ENCODE peak calls at places on chromosomes 3 and 15, in five cellular contexts. O is tibial artery, S is sigmoid colon, B is adrenal gland, N is body of pancreas. K is an unnamed sample.

GRCh38 chr3:37499061-37499785 is 324.8 kb upstream of the LRRFIP2 start:
- DNase-seq in O (no peak), B (no peak), N (no peak), S (no peak), K (no peak)

GRCh38 chr3:14210843-14211594 is 32.4 kb downstream of the LSM3 start:
- DNase-seq in B (no peak), N (no peak), O (no peak), S (no peak), K (no peak)

GRCh38 chr15:57591822-57592367 is at the start of gene MYZAP:
- DNase-seq in N (no peak), O (peak), S (no peak), B (peak), K (no peak)

GRCh38 chr15:25693321-25694237 is 169.5 kb downstream of the ATP10A start:
- DNase-seq in N (no peak), B (peak), O (no peak), S (peak), K (no peak)

GRCh38 chr3:149114458-149114857 is 15.0 kb upstream of the HPS3 start:
- DNase-seq in B (no peak), O (no peak), S (no peak), N (no peak), K (no peak)

GRCh38 chr3:70829101-70829500 is 516.7 kb upstream of the MDFIC2 start:
- DNase-seq in B (no peak), S (no peak), N (no peak), O (peak), K (no peak)

GRCh38 chr3:168989396-168989795 is 674.1 kb downstream of the MECOM start:
- DNase-seq in N (peak), O (no peak), B (no peak), S (no peak), K (no peak)

GRCh38 chr15:84734794-84735479 is 13.5 kb upstream of the ZNF592 start:
- DNase-seq in B (peak), S (peak), O (peak), N (peak), K (no peak)

GRCh38 chr3:183554377-183554776 is 1.1 kb downstream of the KLHL6 start:
- DNase-seq in O (no peak), N (no peak), S (no peak), B (no peak), K (no peak)

GRCh38 chr3:39260957-39261356 is 18.9 kb downstream of the CX3CR1 start:
- DNase-seq in N (peak), S (peak), O (peak), B (peak), K (no peak)

GRCh38 chr3:120625199-120625598 is 29.1 kb downstream of the NDUFB4 start:
- DNase-seq in O (no peak), S (no peak), B (no peak), N (peak), K (no peak)

GRCh38 chr3:42612147-42612680 is 11.7 kb downstream of the NKTR start:
- DNase-seq in O (no peak), S (no peak), B (no peak), N (no peak), K (no peak)

GRCh38 chr3:20173844-20174410 is 12.1 kb downstream of the SGO1 start:
- DNase-seq in B (no peak), N (no peak), S (no peak), O (no peak), K (no peak)

GRCh38 chr3:171461087-171461917 is 1.1 kb upstream of the TNIK start:
- DNase-seq in O (no peak), N (peak), B (peak), S (no peak), K (peak)

GRCh38 chr3:111850481-111850880 is 8.6 kb upstream of the PHLDB2 start:
- DNase-seq in O (no peak), S (no peak), N (no peak), B (no peak), K (no peak)

GRCh38 chr3:134274571-134274970 is 23.9 kb upstream of the RYK start:
- DNase-seq in O (no peak), N (no peak), B (no peak), S (no peak), K (no peak)

GRCh38 chr15:35448294-35448693 is 97.7 kb downstream of the DPH6 start:
- DNase-seq in B (no peak), O (no peak), N (no peak), S (no peak), K (no peak)

GRCh38 chr3:197465996-197466549 is 89.7 kb downstream of the BDH1 start:
- DNase-seq in N (no peak), B (peak), O (no peak), S (no peak), K (no peak)

GRCh38 chr3:58175429-58176184 is 35.2 kb downstream of the DNASE1L3 start:
- DNase-seq in B (no peak), S (peak), N (peak), O (no peak), K (no peak)

GRCh38 chr15:89876736-89877135 is 17.1 kb downstream of the AP3S2 start:
- DNase-seq in O (no peak), B (no peak), N (no peak), S (no peak), K (no peak)

GRCh38 chr15:99098426-99098825 is 6.5 kb upstream of the SYNM start:
- DNase-seq in S (no peak), B (no peak), N (no peak), O (no peak), K (no peak)

DNA sequence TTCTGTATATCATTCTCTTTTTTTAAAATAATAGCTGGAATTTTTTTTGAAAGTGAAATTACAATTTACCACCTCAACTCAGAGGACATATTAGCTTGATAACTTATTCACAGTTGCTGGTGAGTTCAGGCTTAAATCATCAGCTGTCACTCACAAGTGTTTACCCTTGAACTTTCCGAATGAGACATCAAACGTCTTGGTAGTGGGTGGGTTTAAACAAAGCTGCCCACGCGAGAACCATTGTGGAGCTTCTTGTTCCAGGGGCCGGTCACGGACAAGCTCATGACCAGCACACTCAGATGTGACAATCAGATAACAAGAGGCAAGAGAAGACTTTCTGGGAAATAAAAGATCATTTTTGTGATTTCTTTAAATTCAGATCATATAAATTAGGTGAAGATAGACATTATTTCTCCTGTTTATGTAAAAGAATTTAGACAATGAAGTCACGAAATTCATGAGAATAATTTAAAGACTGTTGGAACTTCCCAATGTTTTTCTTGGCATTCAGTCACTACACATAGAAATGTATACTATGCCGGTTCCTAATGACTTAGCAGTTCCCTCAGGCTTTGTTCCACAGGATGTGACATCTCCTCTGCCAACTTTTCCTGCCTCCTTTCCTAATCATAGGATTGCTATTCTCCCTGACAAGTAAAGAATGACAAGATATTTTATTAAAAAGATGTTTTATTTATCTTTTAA is 29.3 kb downstream of the BTD start:
- DNase-seq in S (no peak), N (no peak), O (no peak), B (no peak), K (no peak)
- H3K27ac ChIP-seq in S (peak), N (no peak), O (peak), B (no peak), K (peak)

DNA sequence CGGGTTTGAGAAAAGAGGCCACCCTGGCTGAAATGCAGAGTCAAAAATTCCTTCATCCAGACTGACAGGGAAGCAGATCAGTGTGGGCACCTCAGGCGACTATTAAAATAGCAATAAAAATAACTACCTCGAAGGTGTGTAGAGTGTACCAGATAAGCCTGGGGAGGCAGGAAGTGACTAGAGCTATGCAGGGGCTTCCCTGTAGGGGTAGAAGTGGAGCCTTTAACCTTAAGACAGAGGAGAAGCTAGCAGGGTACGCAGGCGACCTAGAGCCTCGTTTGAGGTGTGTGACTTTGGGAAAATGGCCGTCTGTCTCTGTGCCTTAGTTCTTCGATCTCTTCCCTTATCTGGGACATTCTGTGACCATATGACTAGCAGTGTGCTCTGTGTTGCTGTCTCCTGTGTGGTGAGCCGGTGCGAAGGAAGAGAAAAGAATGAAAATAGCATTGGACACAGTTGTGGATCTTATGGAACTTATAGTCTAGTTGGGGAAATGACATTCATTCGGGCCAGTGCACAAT is 17.6 kb downstream of the BHLHE40 start:
- DNase-seq in S (peak), O (no peak), B (peak), N (no peak), K (no peak)
- H3K27ac ChIP-seq in S (no peak), O (no peak), B (no peak), N (no peak), K (no peak)

DNA sequence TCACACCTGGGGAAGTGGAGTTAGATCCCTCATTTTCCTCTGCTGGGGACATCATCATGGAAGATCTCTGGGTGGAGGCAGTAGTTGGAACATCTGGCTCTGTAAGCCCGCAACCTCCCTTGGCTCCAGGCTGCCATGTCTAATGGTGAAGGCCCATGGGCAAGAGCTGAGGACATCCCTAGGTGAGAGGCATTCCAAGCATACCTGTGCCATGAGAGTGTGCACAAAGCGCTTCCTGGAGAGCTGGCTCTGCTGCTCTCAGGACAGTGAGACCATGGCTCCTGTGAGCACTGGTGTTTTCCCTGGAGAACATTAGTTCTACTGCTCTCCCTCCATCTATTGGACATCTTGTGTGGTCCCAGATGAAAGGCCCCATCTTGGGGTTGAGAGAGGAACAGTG is 7.7 kb downstream of the MAPKAPK3 start:
- DNase-seq in N (peak), S (no peak), O (no peak), B (no peak), K (no peak)
- H3K27ac ChIP-seq in N (no peak), S (no peak), O (no peak), B (no peak), K (no peak)

DNA sequence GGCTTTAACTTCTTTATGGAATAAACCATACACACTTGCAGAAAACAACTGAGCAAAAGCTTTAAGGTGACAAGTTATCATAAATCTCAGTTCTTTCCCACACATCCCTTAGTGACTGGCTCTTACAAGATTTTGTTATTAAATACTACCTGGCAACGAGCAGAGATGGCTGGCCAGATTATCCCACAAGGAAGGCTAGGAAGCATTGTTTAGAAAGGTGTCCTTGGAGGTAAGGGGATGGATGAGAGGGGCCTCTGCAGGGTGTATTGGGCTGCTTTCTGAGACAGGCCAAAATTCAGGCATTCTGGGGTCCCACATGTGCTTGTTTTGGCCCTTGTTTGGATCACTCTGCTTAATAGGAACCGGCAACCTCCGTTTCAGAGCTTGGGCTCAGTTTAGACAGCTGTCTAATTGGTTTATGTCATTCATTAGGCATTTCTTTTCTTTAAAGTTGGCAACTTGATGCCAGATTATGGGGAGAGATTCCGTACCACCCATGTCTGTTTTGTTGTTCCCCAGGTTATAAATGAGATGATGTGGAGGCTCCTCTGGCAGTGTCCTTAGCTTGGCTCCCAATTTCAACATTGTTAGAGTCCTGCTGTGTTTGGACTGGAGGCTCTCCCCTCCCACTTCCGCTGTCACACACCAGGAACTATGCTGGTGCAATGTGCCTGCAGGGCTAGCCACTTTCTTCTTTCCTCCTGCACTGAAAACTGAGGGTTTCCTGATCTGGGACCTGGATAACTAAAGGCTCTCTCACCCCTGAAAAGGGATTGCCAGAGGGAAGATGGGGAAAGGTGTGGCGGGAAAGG is 121.1 kb downstream of the TPRG1 start:
- DNase-seq in B (no peak), N (no peak), O (no peak), S (no peak), K (no peak)
- H3K27ac ChIP-seq in B (no peak), N (no peak), O (no peak), S (no peak), K (no peak)

GRCh38 chr15:36940207-36940606 is 160.1 kb downstream of the MEIS2 start:
- DNase-seq in B (no peak), S (no peak), O (no peak), N (no peak), K (no peak)
- H3K27ac ChIP-seq in B (no peak), S (no peak), O (no peak), N (no peak), K (no peak)

DNA sequence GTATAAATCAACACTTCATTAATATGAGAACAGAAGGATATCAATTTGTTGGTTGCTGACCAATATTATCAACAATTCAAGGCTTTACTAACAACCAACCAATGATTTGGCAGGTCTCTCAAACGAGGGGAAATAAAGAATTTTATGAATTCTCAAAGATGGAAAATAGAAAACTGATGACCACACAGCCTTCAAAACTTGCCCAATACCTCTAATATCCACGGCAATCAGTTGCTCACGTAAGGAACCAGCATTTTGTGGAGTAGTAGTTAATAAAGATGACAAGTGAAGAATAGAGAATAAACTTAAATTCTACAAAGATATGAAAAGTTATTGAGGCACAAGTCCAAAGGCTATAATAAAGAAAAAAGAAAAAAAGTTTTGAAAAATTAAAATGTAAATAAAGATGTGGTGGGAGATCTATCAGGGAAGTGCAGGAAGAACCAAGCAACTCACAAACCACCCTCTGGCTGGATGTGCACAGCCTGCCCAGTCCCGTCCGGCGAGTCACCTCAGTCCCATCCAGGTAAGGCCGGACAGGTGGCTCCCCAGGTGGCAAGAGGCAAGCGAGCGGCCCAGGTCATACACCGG is 808 bp downstream of the GK5 start:
- DNase-seq in N (peak), O (no peak), B (no peak), S (no peak), K (no peak)
- H3K27ac ChIP-seq in N (peak), O (peak), B (peak), S (peak), K (peak)

DNA sequence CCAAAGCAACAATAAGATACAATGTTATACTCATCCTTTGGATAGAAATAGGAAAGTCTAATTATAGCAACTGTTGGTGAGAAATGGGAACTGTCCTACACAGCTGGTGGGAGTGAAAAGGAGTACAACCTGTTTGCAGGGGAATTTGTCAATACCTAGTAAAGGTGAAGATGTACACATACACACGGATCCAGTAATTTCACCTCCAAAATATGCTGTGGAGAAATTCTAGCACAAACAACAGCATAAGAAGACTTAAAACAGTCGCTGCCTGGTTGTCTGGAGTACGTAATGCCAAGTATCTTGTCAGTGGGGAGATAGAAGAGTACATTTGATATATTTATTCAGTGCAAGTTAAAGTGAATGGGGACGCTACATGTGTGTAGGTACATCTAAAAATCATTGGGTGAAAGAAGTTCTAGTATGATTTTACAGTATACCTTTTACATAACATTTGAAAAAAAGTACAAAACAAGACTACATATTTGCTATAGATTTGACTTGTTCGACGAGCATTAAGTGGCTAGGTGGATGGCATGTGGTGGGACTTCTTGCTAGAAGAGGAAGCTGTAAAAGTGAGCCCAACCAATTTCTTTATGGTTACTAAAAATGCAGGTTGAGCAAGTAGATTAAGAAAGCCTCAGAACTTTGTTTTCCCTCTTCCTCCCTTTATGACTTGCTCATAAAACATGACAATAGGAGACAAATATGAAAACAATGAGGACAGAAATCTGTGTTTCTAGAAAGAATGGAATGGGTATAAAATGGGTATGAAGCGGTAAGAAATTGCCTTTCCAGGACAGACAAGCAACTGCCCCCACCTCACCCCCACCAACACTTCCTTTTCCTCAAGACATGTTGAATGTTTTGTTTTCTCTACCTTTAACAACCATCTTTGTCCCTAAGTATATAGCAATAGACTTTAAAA is 50.2 kb upstream of the CCR4 start:
- DNase-seq in S (no peak), N (no peak), O (no peak), B (no peak), K (no peak)
- H3K27ac ChIP-seq in S (no peak), N (no peak), O (no peak), B (no peak), K (no peak)

GRCh38 chr3:129587559-129588210 is 18.8 kb downstream of the PLXND1 start:
- DNase-seq in N (no peak), O (no peak), B (no peak), S (no peak), K (no peak)

GRCh38 chr3:129585949-129586657 is 20.4 kb downstream of the PLXND1 start:
- DNase-seq in O (no peak), B (no peak), S (no peak), N (no peak), K (no peak)

GRCh38 chr3:129584631-129585030 is 21.8 kb downstream of the PLXND1 start:
- DNase-seq in B (no peak), N (no peak), O (no peak), S (no peak), K (no peak)

GRCh38 chr3:129583289-129583688 is 23.2 kb downstream of the PLXND1 start:
- DNase-seq in O (no peak), N (no peak), S (no peak), B (no peak), K (no peak)

DNA sequence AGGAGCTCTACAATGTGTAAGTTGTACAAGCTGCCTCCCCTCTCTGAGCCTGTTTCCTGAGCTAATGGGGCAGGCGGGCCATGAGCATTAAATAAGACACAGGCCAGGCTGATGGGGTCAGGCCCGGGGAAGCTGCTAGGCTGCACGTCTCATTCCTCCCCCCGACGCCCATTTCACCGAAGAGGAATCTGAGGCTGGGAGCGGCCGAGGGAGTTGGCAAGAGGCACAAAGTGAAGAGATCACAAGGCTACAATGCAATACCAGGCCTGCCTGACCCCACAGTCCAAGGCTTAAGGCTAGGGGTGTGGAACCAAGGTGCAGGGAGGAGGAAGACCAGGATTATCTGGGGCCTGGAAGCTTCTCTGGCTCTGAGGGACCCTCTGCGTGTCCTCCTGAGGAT is 19.4 kb downstream of the PLXND1 start:
- DNase-seq in B (no peak), S (peak), O (peak), N (no peak), K (no peak)
- H3K27ac ChIP-seq in B (no peak), S (no peak), O (no peak), N (no peak), K (no peak)

K was measured in caudate nucleus.